ENCODE peak calls at places on chromosomes 12 and 14, in four cellular contexts. E, P, W and F are unnamed samples.
A peak's percentile ranks its signal among the peaks of the same experiment; 100 is the strongest.

GRCh38 chr12:22525426-22525825 is 18.9 kb downstream of the C2CD5 start:
- DNase-seq in E (no peak), P (no peak), W (no peak), F (no peak)

GRCh38 chr14:105861985-105862465 is 335.6 kb downstream of the TMEM121 start:
- DNase-seq in E (no peak), P (no peak), W (peak; percentile 88), F (no peak)

GRCh38 chr12:131038159-131038558 is 84.5 kb downstream of the ADGRD1 start:
- DNase-seq in E (no peak), P (no peak), W (no peak), F (no peak)

GRCh38 chr14:53183611-53184010 is 30.5 kb upstream of the DDHD1 start:
- DNase-seq in E (no peak), P (no peak), W (no peak), F (no peak)

GRCh38 chr12:116534341-116535121 is 24.6 kb upstream of the MAP1LC3B2 start:
- DNase-seq in E (no peak), P (peak; percentile 28), W (no peak), F (no peak)

GRCh38 chr12:47385587-47385986 is 305.8 kb upstream of the AMIGO2 start:
- DNase-seq in E (no peak), P (no peak), W (no peak), F (no peak)

GRCh38 chr12:127245009-127245408 is 1022.0 kb upstream of the TMEM132C start:
- DNase-seq in E (no peak), P (no peak), W (no peak), F (no peak)

GRCh38 chr14:81384900-81385299 is 15.2 kb downstream of the STON2 start:
- DNase-seq in E (peak; percentile 10), P (no peak), W (no peak), F (no peak)

GRCh38 chr12:50103767-50104321 is at the start of gene GPD1:
- DNase-seq in E (peak; percentile 67), P (peak; percentile 84), W (no peak), F (no peak)

GRCh38 chr14:32377046-32377445 is 47.9 kb downstream of the AKAP6 start:
- DNase-seq in E (no peak), P (no peak), W (no peak), F (no peak)

GRCh38 chr14:59254146-59254910 is 65.9 kb downstream of the DAAM1 start:
- DNase-seq in E (no peak), P (no peak), W (no peak), F (peak; percentile 68)

GRCh38 chr12:108989381-108989780 is 31.5 kb downstream of the SVOP start:
- DNase-seq in E (no peak), P (no peak), W (no peak), F (no peak)

GRCh38 chr14:99881011-99881410 is 87.8 kb downstream of the EML1 start:
- DNase-seq in E (no peak), P (no peak), W (no peak), F (no peak)

GRCh38 chr14:46451800-46452199 is 199.8 kb downstream of the RPL10L start:
- DNase-seq in E (no peak), P (no peak), W (no peak), F (no peak)

GRCh38 chr14:22535916-22536315 is 53.1 kb downstream of the DAD1 start:
- DNase-seq in E (no peak), P (no peak), W (no peak), F (no peak)

GRCh38 chr14:22535126-22535525 is 53.9 kb downstream of the DAD1 start:
- DNase-seq in E (no peak), P (no peak), W (no peak), F (no peak)

GRCh38 chr14:22538671-22539228 is 50.3 kb downstream of the DAD1 start:
- DNase-seq in E (no peak), P (no peak), W (no peak), F (no peak)

GRCh38 chr14:22537436-22538310 is 51.4 kb downstream of the DAD1 start:
- DNase-seq in E (no peak), P (no peak), W (no peak), F (no peak)

GRCh38 chr14:22536853-22537338 is 52.1 kb downstream of the DAD1 start:
- DNase-seq in E (no peak), P (peak; percentile 78), W (peak; percentile 94), F (peak; percentile 90)
- TF ChIP-seq JUNB in E (no peak), P (peak; percentile 81), W (peak; percentile 98), F (peak; percentile 94)

GRCh38 chr14:36818794-36819384 is 157.2 kb downstream of the PAX9 start:
- DNase-seq in E (no peak), P (no peak), W (no peak), F (no peak)
- TF ChIP-seq USF2 in E (no peak), P (no peak), W (no peak), F (no peak)

GRCh38 chr12:103912069-103912468 is 18.1 kb upstream of the HSP90B1 start:
- DNase-seq in E (no peak), P (no peak), W (no peak), F (no peak)

GRCh38 chr12:103908877-103909276 is 21.3 kb upstream of the HSP90B1 start:
- DNase-seq in E (no peak), P (no peak), W (no peak), F (no peak)

GRCh38 chr12:103908246-103908541 is 22.0 kb upstream of the HSP90B1 start:
- DNase-seq in E (no peak), P (no peak), W (no peak), F (no peak)

GRCh38 chr12:103913100-103913499 is 17.1 kb upstream of the HSP90B1 start:
- DNase-seq in E (no peak), P (peak; percentile 19), W (no peak), F (no peak)

GRCh38 chr12:103909811-103910210 is 20.4 kb upstream of the HSP90B1 start:
- DNase-seq in E (no peak), P (no peak), W (no peak), F (no peak)
- TF ChIP-seq EP300 in E (no peak), P (no peak), W (no peak), F (no peak)

GRCh38 chr14:91218041-91218440 is 26.5 kb downstream of the GPR68 start:
- DNase-seq in E (no peak), P (no peak), W (no peak), F (no peak)

GRCh38 chr14:91216731-91217226 is 27.7 kb downstream of the GPR68 start:
- DNase-seq in E (no peak), P (no peak), W (no peak), F (no peak)

GRCh38 chr14:91214306-91214705 is 30.2 kb downstream of the GPR68 start:
- DNase-seq in E (no peak), P (no peak), W (no peak), F (no peak)

GRCh38 chr14:91211017-91211416 is 33.5 kb downstream of the GPR68 start:
- DNase-seq in E (no peak), P (no peak), W (no peak), F (no peak)

GRCh38 chr14:91215381-91215780 is 29.1 kb downstream of the GPR68 start:
- DNase-seq in E (no peak), P (no peak), W (no peak), F (no peak)
- TF ChIP-seq JUNB in E (no peak), P (no peak), W (no peak), F (no peak)

GRCh38 chr12:6228535-6229223 is 28.5 kb downstream of the CD9 start:
- DNase-seq in E (no peak), P (no peak), W (no peak), F (no peak)

GRCh38 chr12:6225630-6226001 is 25.4 kb downstream of the CD9 start:
- DNase-seq in E (no peak), P (no peak), W (no peak), F (no peak)

GRCh38 chr12:6226701-6227096 is 26.5 kb downstream of the CD9 start:
- DNase-seq in E (no peak), P (no peak), W (no peak), F (no peak)

GRCh38 chr12:6224550-6224949 is 24.4 kb downstream of the CD9 start:
- DNase-seq in E (no peak), P (no peak), W (no peak), F (no peak)

DNA sequence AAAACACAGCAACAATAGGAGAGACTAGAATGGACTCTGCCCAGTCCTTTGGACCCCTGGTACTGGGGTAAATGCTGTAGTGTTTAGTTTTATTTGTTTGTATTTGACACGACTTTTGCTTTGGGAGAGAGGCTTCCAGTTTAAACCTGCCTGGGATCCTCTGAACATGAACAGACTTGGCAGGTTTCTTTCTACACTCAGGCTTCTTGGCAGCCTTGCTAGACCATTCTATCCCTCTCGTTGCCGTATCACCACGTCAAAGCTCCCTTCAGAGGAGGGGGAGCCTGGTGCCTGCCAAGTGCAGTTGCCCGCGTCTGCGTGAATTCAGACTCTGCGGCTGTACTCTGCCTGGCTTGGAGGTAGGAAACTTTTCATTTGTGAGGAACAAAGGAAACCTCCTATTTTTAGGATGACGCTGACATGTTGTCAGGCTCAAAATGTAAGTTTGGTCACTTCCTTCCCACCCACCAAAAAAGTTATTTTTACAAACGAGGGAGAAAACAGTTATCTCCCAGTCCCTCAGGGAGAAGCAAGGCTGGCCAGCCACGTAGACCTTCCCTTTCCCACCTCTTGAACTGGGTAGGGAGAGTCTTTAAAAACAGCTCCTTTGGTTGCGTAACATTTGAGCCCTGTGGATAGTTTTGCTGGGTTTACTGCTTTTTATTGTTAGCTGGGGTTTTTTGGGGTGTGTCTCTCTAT is 26.0 kb downstream of the CD9 start:
- DNase-seq in E (peak; percentile 77), P (no peak), W (no peak), F (no peak)
- TF ChIP-seq USF2 in E (no peak), P (no peak), W (no peak), F (no peak)

GRCh38 chr12:118685983-118686607 is 295.2 kb upstream of the SRRM4 start:
- DNase-seq in E (no peak), P (no peak), W (no peak), F (no peak)
- TF ChIP-seq EP300 in E (no peak), P (no peak), W (no peak), F (no peak)

GRCh38 chr12:3379079-3379478 is 111.9 kb upstream of the PRMT8 start:
- DNase-seq in E (no peak), P (no peak), W (no peak), F (no peak)
- TF ChIP-seq JUNB in E (no peak), P (no peak), W (no peak), F (no peak)

GRCh38 chr12:75750950-75751349 is 239.5 kb upstream of the KRR1 start:
- DNase-seq in E (peak; percentile 54), P (no peak), W (no peak), F (peak; percentile 67)

GRCh38 chr12:75756112-75756511 is 244.7 kb upstream of the KRR1 start:
- DNase-seq in E (no peak), P (no peak), W (no peak), F (no peak)

GRCh38 chr12:75754698-75755097 is 243.3 kb upstream of the KRR1 start:
- DNase-seq in E (no peak), P (no peak), W (no peak), F (no peak)

GRCh38 chr12:75754141-75754540 is 242.7 kb upstream of the KRR1 start:
- DNase-seq in E (no peak), P (no peak), W (no peak), F (no peak)

GRCh38 chr12:75751769-75752471 is 240.5 kb upstream of the KRR1 start:
- DNase-seq in E (peak; percentile 37), P (no peak), W (no peak), F (peak; percentile 58)
- TF ChIP-seq USF2 in E (no peak), P (no peak), W (no peak), F (no peak)